ENCODE peak calls at places on chromosomes 6 and 20, in nine cellular contexts. B is tibial nerve; E is SK-N-SH; Q is body of pancreas; L is cardiac muscle cell; X is upper lobe of left lung; C is left lung; S is CD4-positive, CD25-positive, alpha-beta regulatory T cell; T is HCT116. I is an unnamed sample.

GRCh38 chr6:154457881-154458284 is 52.6 kb downstream of the CNKSR3 start:
- DNase-seq in B (no peak), E (no peak), Q (peak; percentile 71), L (no peak), X (no peak), C (no peak), S (no peak), T (no peak), I (peak; percentile 24)

GRCh38 chr20:56433880-56434255 is 21.8 kb downstream of the CASS4 start:
- DNase-seq in B (no peak), E (no peak), Q (no peak), L (peak; percentile 88), X (peak; percentile 18), C (no peak), S (no peak), T (no peak), I (no peak)

GRCh38 chr6:17850281-17850680 is 137.2 kb downstream of the KIF13A start:
- DNase-seq in B (no peak), E (no peak), Q (no peak), L (no peak), X (no peak), C (no peak), S (no peak), T (no peak), I (no peak)

GRCh38 chr6:131575834-131576478 is 2.9 kb downstream of the ARG1 start:
- DNase-seq in B (no peak), E (no peak), Q (no peak), L (no peak), X (no peak), C (no peak), S (peak; percentile 57), T (no peak), I (no peak)

GRCh38 chr6:140438346-140438735 is 1063.9 kb upstream of the CITED2 start:
- DNase-seq in B (no peak), E (no peak), Q (no peak), L (no peak), X (no peak), C (no peak), S (no peak), T (no peak), I (no peak)

GRCh38 chr6:44286285-44286565 is 16.0 kb downstream of the TMEM151B start:
- DNase-seq in B (no peak), E (no peak), Q (no peak), L (no peak), X (no peak), C (no peak), S (no peak), T (no peak), I (no peak)

GRCh38 chr6:14088600-14089168 is 28.9 kb upstream of the CD83 start:
- DNase-seq in B (no peak), E (no peak), Q (no peak), L (no peak), X (no peak), C (no peak), S (peak; percentile 26), T (no peak), I (peak; percentile 26)

GRCh38 chr6:105879902-105880547 is 206.1 kb upstream of the PRDM1 start:
- DNase-seq in B (peak; percentile 41), E (no peak), Q (peak; percentile 71), L (no peak), X (peak; percentile 55), C (peak; percentile 69), S (peak; percentile 26), T (no peak), I (no peak)

GRCh38 chr6:40183902-40184301 is 249.6 kb upstream of the MOCS1 start:
- DNase-seq in B (no peak), E (no peak), Q (no peak), L (no peak), X (no peak), C (no peak), S (no peak), T (no peak), I (no peak)

GRCh38 chr20:31681128-31681727 is 41.4 kb downstream of the BCL2L1 start:
- DNase-seq in B (no peak), E (no peak), Q (no peak), L (no peak), X (no peak), C (no peak), S (no peak), T (no peak), I (no peak)

GRCh38 chr6:166515072-166515810 is 71.2 kb downstream of the RAMACL start:
- DNase-seq in B (no peak), E (no peak), Q (no peak), L (peak; percentile 59), X (no peak), C (no peak), S (peak; percentile 29), T (peak; percentile 55), I (no peak)

GRCh38 chr6:135053433-135053832 is 1.2 kb downstream of the HBS1L start:
- DNase-seq in B (no peak), E (no peak), Q (no peak), L (no peak), X (no peak), C (no peak), S (no peak), T (no peak), I (no peak)
- H3K4me3 ChIP-seq in B (peak overlapping the region; percentile 97), E (peak overlapping the region; percentile 92), Q (no peak overlapping the region), L (peak overlapping the region; percentile 83), X (no peak overlapping the region), C (peak overlapping the region; percentile 92), S (peak overlapping the region; percentile 90), T (peak overlapping the region; percentile 83), I (peak overlapping the region; percentile 82)

GRCh38 chr6:169847141-169847674 is 95.8 kb downstream of the ERMARD start:
- DNase-seq in B (no peak), E (no peak), Q (no peak), L (peak; percentile 37), X (peak; percentile 10), C (no peak), S (no peak), T (no peak), I (no peak)

GRCh38 chr6:169844946-169845345 is 93.5 kb downstream of the ERMARD start:
- DNase-seq in B (no peak), E (no peak), Q (no peak), L (no peak), X (peak; percentile 13), C (peak; percentile 58), S (no peak), T (no peak), I (no peak)

GRCh38 chr6:169847773-169848380 is 96.5 kb downstream of the ERMARD start:
- DNase-seq in B (no peak), E (no peak), Q (no peak), L (no peak), X (peak; percentile 12), C (no peak), S (no peak), T (no peak), I (no peak)

GRCh38 chr6:169845426-169846285 is 94.2 kb downstream of the ERMARD start:
- DNase-seq in B (no peak), E (no peak), Q (no peak), L (no peak), X (peak; percentile 12), C (peak; percentile 36), S (no peak), T (no peak), I (peak; percentile 42)

DNA sequence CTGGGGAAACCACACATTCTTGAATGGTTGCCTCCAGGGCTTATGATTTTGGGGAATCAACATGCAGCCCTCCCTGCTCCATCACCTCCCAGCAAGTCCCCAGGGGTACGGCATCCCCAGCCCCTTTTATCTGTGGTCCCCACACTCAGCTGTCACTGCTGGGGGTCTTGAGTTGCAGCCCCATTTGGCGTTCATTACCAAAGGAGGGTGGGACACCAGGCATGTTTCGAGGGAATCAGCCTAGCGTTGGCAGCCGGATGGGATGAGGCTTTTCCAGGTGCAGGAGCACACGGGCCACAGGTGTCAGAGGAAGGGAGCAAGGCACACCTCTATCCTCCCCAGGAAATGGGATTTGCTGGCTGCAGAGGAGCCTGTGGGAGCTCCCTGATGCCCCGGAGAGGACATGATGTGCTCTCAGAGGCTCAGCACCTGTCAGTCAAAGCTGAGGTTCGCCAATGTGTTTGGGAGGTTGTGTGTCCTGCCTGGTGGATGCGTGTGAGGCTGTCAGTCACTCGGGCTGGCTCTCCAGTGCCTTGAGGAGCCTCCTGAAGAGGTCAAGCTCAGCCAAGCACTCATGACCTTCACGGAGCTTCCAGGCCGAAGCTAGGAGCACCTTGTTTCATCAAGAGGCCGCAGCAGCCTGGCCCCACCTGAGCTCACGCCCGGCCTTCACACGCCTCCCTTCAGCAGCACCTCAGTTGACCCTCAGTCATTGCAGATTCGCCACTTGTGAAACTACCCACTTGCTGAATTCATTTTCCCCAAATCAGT is 95.0 kb downstream of the ERMARD start:
- DNase-seq in B (no peak), E (no peak), Q (no peak), L (no peak), X (peak; percentile 4), C (no peak), S (no peak), T (no peak), I (peak; percentile 25)
- H3K27me3 ChIP-seq in B (no peaks in the 10 kb centered on the region), E (no peaks in the 10 kb centered on the region), Q (no peaks in the 10 kb centered on the region), L (no peaks in the 10 kb centered on the region), X (no peaks in the 10 kb centered on the region), C (no peaks in the 10 kb centered on the region), S (no peaks in the 10 kb centered on the region), T (peaks cover 16% of the 10 kb centered on the region), I (peaks cover 25% of the 10 kb centered on the region)

GRCh38 chr6:113512581-113512980 is 344.6 kb upstream of the MARCKS start:
- DNase-seq in B (no peak), E (no peak), Q (no peak), L (no peak), X (no peak), C (no peak), S (no peak), T (no peak), I (no peak)
- H3K27ac ChIP-seq in B (no peak overlapping the region), E (no peak overlapping the region), Q (no peak overlapping the region), L (no peak overlapping the region), X (no peak overlapping the region), C (no peak overlapping the region), S (no peak overlapping the region), T (no peak overlapping the region), I (no peak overlapping the region)

GRCh38 chr6:107491791-107492674 is 2.1 kb downstream of the SOBP start:
- DNase-seq in B (peak; percentile 48), E (no peak), Q (no peak), L (peak; percentile 87), X (no peak), C (no peak), S (no peak), T (no peak), I (no peak)

GRCh38 chr6:107495196-107495643 is 5.3 kb downstream of the SOBP start:
- DNase-seq in B (peak; percentile 20), E (no peak), Q (no peak), L (peak; percentile 73), X (peak; percentile 44), C (no peak), S (no peak), T (no peak), I (no peak)

GRCh38 chr6:107496892-107497684 is 7.2 kb downstream of the SOBP start:
- DNase-seq in B (no peak), E (no peak), Q (no peak), L (no peak), X (no peak), C (no peak), S (no peak), T (no peak), I (no peak)

GRCh38 chr6:107493158-107494057 is 3.5 kb downstream of the SOBP start:
- DNase-seq in B (no peak), E (no peak), Q (peak; percentile 6), L (peak; percentile 61), X (no peak), C (no peak), S (no peak), T (no peak), I (no peak)

DNA sequence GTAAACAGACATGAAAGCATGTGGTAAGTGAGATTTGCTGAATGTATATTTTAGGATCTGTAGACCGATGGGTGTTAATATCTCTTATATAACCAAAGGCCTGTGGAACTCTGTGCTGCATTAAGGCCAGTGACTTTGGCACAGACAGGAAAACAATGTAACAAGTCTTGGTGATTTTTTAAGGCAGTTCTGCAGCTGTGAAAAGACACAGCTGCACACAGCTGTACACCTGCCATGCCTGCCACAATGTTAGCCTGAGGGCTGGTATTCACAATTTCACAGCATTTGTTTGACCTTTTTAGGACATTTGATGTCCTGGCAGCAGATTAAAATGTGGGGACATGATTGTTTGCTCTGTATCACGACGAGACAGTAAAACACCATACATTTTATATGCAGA is 6.1 kb downstream of the SOBP start:
- DNase-seq in B (no peak), E (no peak), Q (no peak), L (no peak), X (no peak), C (no peak), S (no peak), T (no peak), I (no peak)
- H3K4me3 ChIP-seq in B (no peak overlapping the region), E (no peak overlapping the region), Q (no peak overlapping the region), L (no peak overlapping the region), X (no peak overlapping the region), C (no peak overlapping the region), S (no peak overlapping the region), T (no peak overlapping the region), I (no peak overlapping the region)

I was measured in breast epithelium.